ENCODE peak calls at places on chromosomes 6 and 20, in seven cellular contexts. W is AG04450, X is T1000, L is SW480, A is IMR-90, E is NCI-H510A, V is SHP77. K is an unnamed sample.

GRCh38 chr6:4636881-4637224 is 139.4 kb upstream of the CDYL start:
- DNase-seq in E (no peak), V (peak; percentile 11), W (no peak), X (no peak), A (no peak), L (no peak), K (no peak)

GRCh38 chr6:41921712-41921998 is 356 bp downstream of the BYSL start:
- DNase-seq in A (no peak), E (peak; percentile 42), L (peak; percentile 21), V (no peak), W (no peak), X (no peak), K (no peak)

GRCh38 chr20:2254333-2254732 is 41.5 kb upstream of the TGM3 start:
- DNase-seq in V (no peak), A (no peak), L (no peak), W (no peak), X (no peak), E (no peak), K (no peak)

GRCh38 chr6:133939778-133940667 is 13.0 kb upstream of the TBPL1 start:
- DNase-seq in X (no peak), W (no peak), L (no peak), A (no peak), V (no peak), E (no peak), K (no peak)

GRCh38 chr6:143621876-143622605 is 55.7 kb upstream of the PHACTR2 start:
- DNase-seq in L (no peak), W (no peak), A (peak; percentile 46), V (no peak), X (no peak), E (no peak), K (no peak)

GRCh38 chr6:168374051-168374502 is 54.5 kb upstream of the DACT2 start:
- DNase-seq in A (no peak), E (no peak), V (peak; percentile 38), L (no peak), W (no peak), X (no peak), K (no peak)

GRCh38 chr6:35312763-35313125 is 15.1 kb downstream of the DEF6 start:
- DNase-seq in A (no peak), X (no peak), E (no peak), W (no peak), L (no peak), V (no peak), K (no peak)

GRCh38 chr6:98498891-98499290 is 335.5 kb upstream of the POU3F2 start:
- DNase-seq in A (no peak), L (no peak), X (no peak), E (no peak), V (no peak), W (no peak), K (no peak)

GRCh38 chr20:23832775-23833508 is 6.4 kb upstream of the CST2 start:
- DNase-seq in W (no peak), E (no peak), L (no peak), A (no peak), V (no peak), X (no peak), K (no peak)

GRCh38 chr6:91087864-91088263 is 501.0 kb upstream of the MAP3K7 start:
- DNase-seq in L (no peak), W (no peak), A (no peak), E (no peak), V (no peak), X (no peak), K (no peak)

GRCh38 chr6:47075741-47076421 is 33.7 kb upstream of the ADGRF1 start:
- DNase-seq in V (no peak), E (no peak), W (no peak), A (no peak), L (no peak), X (no peak), K (no peak)

GRCh38 chr20:4160761-4161305 is 145.5 kb upstream of the RNF24 start:
- DNase-seq in W (no peak), L (no peak), V (no peak), E (no peak), X (no peak), A (peak; percentile 54), K (no peak)

GRCh38 chr6:38509713-38510112 is 130.0 kb downstream of the BTBD9 start:
- DNase-seq in X (peak; percentile 13), V (no peak), E (no peak), A (peak; percentile 75), L (peak; percentile 67), W (peak; percentile 53), K (no peak)

GRCh38 chr6:102944475-102944874 is 1551.0 kb downstream of the GRIK2 start:
- DNase-seq in X (no peak), V (no peak), L (no peak), A (no peak), E (no peak), W (no peak), K (no peak)

GRCh38 chr6:136069119-136069518 is 181.0 kb downstream of the MTFR2 start:
- DNase-seq in W (peak; percentile 63), A (peak; percentile 89), L (peak; percentile 0), X (no peak), V (no peak), E (no peak), K (no peak)

GRCh38 chr6:34731393-34732060 is 25.8 kb upstream of the SNRPC start:
- DNase-seq in A (no peak), X (no peak), L (no peak), E (no peak), W (no peak), V (no peak), K (no peak)

GRCh38 chr6:159819932-159820640 is 20.0 kb downstream of the PNLDC1 start:
- DNase-seq in X (no peak), V (no peak), A (no peak), L (no peak), E (peak; percentile 9), W (no peak), K (no peak)

GRCh38 chr6:28537509-28538140 is 11.9 kb downstream of the GPX5 start:
- DNase-seq in A (peak; percentile 4), V (no peak), W (no peak), E (no peak), X (no peak), L (peak; percentile 41), K (no peak)

GRCh38 chr6:80316655-80317332 is 210.3 kb downstream of the BCKDHB start:
- DNase-seq in E (no peak), L (no peak), W (no peak), X (no peak), A (no peak), V (no peak), K (no peak)

GRCh38 chr6:44216677-44217331 is at the start of gene MYMX:
- DNase-seq in W (no peak), X (no peak), V (no peak), L (no peak), E (no peak), A (no peak), K (no peak)

GRCh38 chr6:116439572-116439971 is 21.6 kb upstream of the CALHM6 start:
- DNase-seq in X (no peak), W (no peak), V (no peak), L (no peak), A (peak; percentile 52), E (no peak), K (peak; percentile 2)

GRCh38 chr6:89360415-89360999 is 8.0 kb upstream of the UBE2J1 start:
- DNase-seq in X (no peak), E (no peak), A (peak; percentile 41), V (no peak), L (no peak), W (no peak), K (no peak)

GRCh38 chr6:148954934-148955915 is 208.4 kb downstream of the UST start:
- DNase-seq in V (no peak), A (peak; percentile 63), L (no peak), E (no peak), W (no peak), X (no peak), K (no peak)

GRCh38 chr20:63106108-63106764 is 99.5 kb upstream of the BHLHE23 start:
- DNase-seq in E (no peak), L (no peak), A (peak; percentile 4), X (no peak), W (no peak), V (peak; percentile 92), K (no peak)

GRCh38 chr6:42349753-42350573 is 101.8 kb downstream of the TRERF1 start:
- DNase-seq in X (no peak), W (no peak), L (no peak), V (no peak), E (no peak), A (peak; percentile 26), K (no peak)

GRCh38 chr6:139625998-139626975 is 251.8 kb upstream of the CITED2 start:
- DNase-seq in X (no peak), A (no peak), E (no peak), L (no peak), V (no peak), W (no peak), K (no peak)

GRCh38 chr6:116714296-116714695 is 33.3 kb downstream of the KPNA5 start:
- DNase-seq in W (no peak), E (no peak), X (no peak), V (no peak), A (no peak), L (no peak), K (no peak)

GRCh38 chr6:21381336-21381963 is 212.1 kb upstream of the SOX4 start:
- DNase-seq in W (no peak), X (no peak), V (no peak), E (no peak), L (peak; percentile 94), A (no peak), K (no peak)

GRCh38 chr6:162046324-162046723 is 681.2 kb downstream of the PRKN start:
- DNase-seq in L (no peak), E (no peak), X (no peak), W (no peak), A (no peak), V (no peak), K (no peak)

GRCh38 chr6:7813704-7814103 is 87.8 kb downstream of the BMP6 start:
- DNase-seq in A (no peak), W (no peak), L (no peak), E (no peak), X (no peak), V (no peak), K (no peak)

GRCh38 chr20:52683761-52684160 is 288.4 kb upstream of the TSHZ2 start:
- DNase-seq in A (no peak), V (no peak), X (no peak), L (no peak), E (no peak), W (no peak), K (no peak)

GRCh38 chr6:125285936-125286335 is 15.8 kb downstream of the HDDC2 start:
- DNase-seq in E (no peak), X (no peak), A (peak; percentile 57), L (no peak), V (no peak), W (no peak), K (no peak)

GRCh38 chr20:62737271-62737761 is 28.7 kb downstream of the NTSR1 start:
- DNase-seq in W (no peak), V (no peak), X (no peak), A (no peak), E (no peak), L (peak; percentile 96), K (no peak)

K was measured in amniotic stem cell.